ENCODE peak calls at places on chromosomes 16 and 17, in seven cellular contexts. L is K562, Q is suprapubic skin, Y is transverse colon, V is A549, M is stomach, H is ovary. E is an unnamed sample.

GRCh38 chr17:1643293-1643998 is 2.1 kb downstream of the SCARF1 start:
- DNase-seq in L (no peak), Q (no peak), Y (peak), V (peak), M (peak), H (no peak), E (no peak)

GRCh38 chr16:12876778-12877177 is 24.6 kb upstream of the SHISA9 start:
- DNase-seq in L (no peak), Q (no peak), Y (no peak), V (peak), M (no peak), H (no peak), E (no peak)

GRCh38 chr17:49218941-49219913 is 8.7 kb downstream of the ABI3 start:
- DNase-seq in L (peak), Q (no peak), Y (peak), V (no peak), M (peak), H (no peak), E (no peak)

GRCh38 chr16:85398688-85399582 is 214.2 kb upstream of the GSE1 start:
- DNase-seq in L (no peak), Q (no peak), Y (no peak), V (no peak), M (no peak), H (no peak), E (no peak)

GRCh38 chr17:8985054-8985701 is 19.7 kb upstream of the PIK3R5 start:
- DNase-seq in L (no peak), Q (no peak), Y (no peak), V (no peak), M (no peak), H (no peak), E (no peak)

GRCh38 chr17:58329035-58329807 is 626 bp upstream of the TSPOAP1 start:
- DNase-seq in L (peak), Q (no peak), Y (peak), V (no peak), M (peak), H (no peak), E (no peak)

GRCh38 chr17:8837438-8838075 is 29.9 kb downstream of the PIK3R6 start:
- DNase-seq in L (no peak), Q (peak), Y (no peak), V (no peak), M (no peak), H (no peak), E (no peak)

GRCh38 chr17:50459756-50460155 is 8.9 kb downstream of the CHAD start:
- DNase-seq in L (no peak), Q (no peak), Y (no peak), V (no peak), M (no peak), H (no peak), E (no peak)

GRCh38 chr17:55089955-55090573 is 121.5 kb downstream of the STXBP4 start:
- DNase-seq in L (peak), Q (no peak), Y (peak), V (peak), M (no peak), H (no peak), E (no peak)

GRCh38 chr17:38440614-38441397 is 12.5 kb downstream of the ARHGAP23 start:
- DNase-seq in L (no peak), Q (no peak), Y (no peak), V (no peak), M (no peak), H (no peak), E (no peak)

GRCh38 chr17:76556759-76557367 is 17.0 kb downstream of the PRCD start:
- DNase-seq in L (no peak), Q (no peak), Y (peak), V (peak), M (peak), H (no peak), E (no peak)

GRCh38 chr17:56909742-56910508 is 3.9 kb downstream of the TRIM25 start:
- DNase-seq in L (peak), Q (no peak), Y (peak), V (no peak), M (peak), H (no peak), E (no peak)

GRCh38 chr17:82520041-82520910 is 744 bp downstream of the FOXK2 start:
- DNase-seq in L (peak), Q (no peak), Y (no peak), V (no peak), M (no peak), H (peak), E (no peak)

GRCh38 chr16:57277586-57277985 is 6.9 kb downstream of the PLLP start:
- DNase-seq in L (peak), Q (no peak), Y (no peak), V (peak), M (no peak), H (no peak), E (no peak)

GRCh38 chr16:2777231-2777902 is at the start of gene ELOB:
- DNase-seq in L (peak), Q (peak), Y (peak), V (peak), M (peak), H (peak), E (peak)

GRCh38 chr17:72270530-72270929 is 149.7 kb downstream of the SOX9 start:
- DNase-seq in L (no peak), Q (no peak), Y (no peak), V (peak), M (no peak), H (no peak), E (peak)

GRCh38 chr17:40852378-40852777 is 14.6 kb downstream of the KRT12 start:
- DNase-seq in L (no peak), Q (no peak), Y (no peak), V (no peak), M (no peak), H (no peak), E (no peak)

GRCh38 chr17:45121055-45121454 is 11.3 kb downstream of the PLCD3 start:
- DNase-seq in L (no peak), Q (no peak), Y (no peak), V (no peak), M (no peak), H (peak), E (no peak)

GRCh38 chr17:62705781-62706597 is 78.5 kb downstream of the MRC2 start:
- DNase-seq in L (no peak), Q (no peak), Y (no peak), V (no peak), M (no peak), H (peak), E (no peak)

GRCh38 chr17:57548421-57549385 is 196.4 kb downstream of the CCDC182 start:
- DNase-seq in L (no peak), Q (no peak), Y (no peak), V (no peak), M (no peak), H (peak), E (no peak)

GRCh38 chr16:635573-636205 is 416 bp downstream of the METTL26 start:
- DNase-seq in L (no peak), Q (no peak), Y (no peak), V (no peak), M (no peak), H (peak), E (no peak)

GRCh38 chr16:23504076-23504452 is 6.2 kb downstream of the GGA2 start:
- DNase-seq in L (no peak), Q (no peak), Y (no peak), V (no peak), M (no peak), H (no peak), E (no peak)

GRCh38 chr16:1763521-1764511 is 7.5 kb downstream of the NME3 start:
- DNase-seq in L (peak), Q (no peak), Y (no peak), V (peak), M (no peak), H (no peak), E (no peak)

GRCh38 chr16:2691491-2692248 is 9.3 kb downstream of the KCTD5 start:
- DNase-seq in L (no peak), Q (no peak), Y (no peak), V (no peak), M (peak), H (peak), E (no peak)

GRCh38 chr17:42989726-42990652 is 8.2 kb upstream of the RPL27 start:
- DNase-seq in L (no peak), Q (no peak), Y (no peak), V (peak), M (no peak), H (no peak), E (no peak)

DNA sequence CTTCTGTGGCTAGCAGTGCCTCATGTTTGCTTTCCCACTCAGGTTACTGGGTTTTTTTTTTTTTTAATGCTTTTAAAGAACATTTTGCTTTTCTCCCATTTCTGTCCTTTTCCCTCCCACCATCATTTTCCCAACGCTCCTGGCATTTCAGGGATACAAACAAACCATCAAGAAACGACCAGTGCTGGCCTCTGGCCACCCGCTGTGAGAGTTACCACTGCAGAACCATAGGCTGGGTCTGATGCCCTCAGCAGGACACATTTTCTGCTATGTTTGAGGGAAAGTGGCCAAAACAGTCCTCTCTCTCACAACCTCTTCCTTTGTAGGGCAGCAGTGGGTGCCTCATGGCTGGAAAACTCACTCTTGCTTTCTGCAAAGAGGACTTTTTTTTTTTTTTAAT is 159.0 kb upstream of the MPHOSPH6 start:
- DNase-seq in L (no peak), Q (no peak), Y (no peak), V (no peak), M (no peak), H (no peak), E (no peak)
- TF ChIP-seq EP300 in L (no peak), Q (no peak), Y (no peak), V (no peak), M (no peak), H (no peak), E (no peak)

DNA sequence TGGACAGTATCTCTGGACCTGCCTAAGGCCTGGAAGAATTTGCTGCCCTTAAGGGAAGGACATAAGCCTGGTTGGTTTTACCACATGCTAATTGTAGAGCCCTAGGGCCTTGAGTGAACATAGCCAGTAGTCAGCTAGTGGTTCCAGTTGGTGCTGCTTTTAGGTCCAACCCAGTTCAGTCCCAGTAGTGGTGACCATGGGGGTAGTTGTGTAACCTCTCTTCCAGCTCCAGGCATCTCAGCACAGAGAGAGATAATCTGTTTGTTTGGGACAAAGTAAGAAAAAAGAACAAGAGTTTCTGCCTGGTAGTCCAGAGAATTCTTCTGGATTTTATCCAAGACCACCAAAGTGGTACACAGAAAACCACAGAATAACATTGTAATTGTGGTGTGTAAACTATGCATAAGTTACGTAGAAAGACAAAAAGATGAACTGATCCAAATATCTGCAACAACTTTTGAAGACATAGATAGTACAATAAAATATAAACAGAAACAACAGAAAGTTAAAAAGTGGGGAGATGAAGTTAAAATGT is 5.2 kb upstream of the CCL13 start:
- DNase-seq in L (no peak), Q (no peak), Y (no peak), V (no peak), M (no peak), H (no peak), E (no peak)
- TF ChIP-seq EP300 in L (no peak), Q (no peak), Y (no peak), V (no peak), M (no peak), H (no peak), E (no peak)

DNA sequence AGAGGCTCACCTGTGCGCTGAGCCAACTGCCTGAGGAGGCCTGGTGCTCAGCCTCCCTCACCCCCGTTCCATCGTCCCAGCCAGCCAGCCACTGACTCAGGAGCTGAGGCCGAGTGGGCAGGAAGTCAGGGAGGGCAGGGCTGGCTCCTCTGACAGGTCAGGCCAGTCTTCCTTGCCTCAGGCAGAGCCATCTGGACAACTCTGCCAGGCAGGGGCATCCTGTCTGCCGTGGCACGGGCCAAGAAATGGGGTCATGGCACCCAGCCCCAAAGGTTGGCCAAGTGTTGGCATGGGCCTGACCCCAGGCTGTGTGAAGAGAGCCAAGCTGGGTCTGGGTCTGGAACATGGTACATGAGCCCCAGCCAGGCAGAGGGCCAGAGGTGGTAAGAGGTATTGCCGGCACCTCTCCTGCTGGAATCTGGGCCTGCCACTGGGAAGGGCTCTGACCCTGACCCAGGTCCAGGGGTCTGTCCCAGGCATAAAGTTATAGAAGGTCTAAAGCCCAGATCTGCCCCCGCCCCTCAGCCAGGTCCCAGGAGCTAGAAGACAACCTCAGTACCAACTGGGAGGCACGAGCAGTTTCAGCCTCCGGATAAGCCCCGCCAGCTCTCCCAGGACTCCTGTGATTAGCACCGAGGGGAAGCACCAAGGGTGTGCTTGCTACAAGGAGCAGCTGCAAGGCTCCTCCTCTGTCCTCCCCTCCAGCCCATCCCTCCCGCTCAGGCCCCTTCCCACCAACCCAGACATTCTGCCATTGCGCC is 2.5 kb upstream of the VASN start:
- DNase-seq in L (no peak), Q (no peak), Y (no peak), V (no peak), M (no peak), H (peak), E (no peak)
- TF ChIP-seq EP300 in L (no peak), Q (no peak), Y (no peak), V (no peak), M (no peak), H (no peak), E (no peak)

GRCh38 chr16:10362077-10362863 is 23.6 kb upstream of the ATF7IP2 start:
- DNase-seq in L (peak), Q (no peak), Y (no peak), V (no peak), M (no peak), H (no peak), E (no peak)
- TF ChIP-seq EP300 in L (peak), Q (no peak), Y (no peak), V (no peak), M (no peak), H (no peak), E (no peak)

DNA sequence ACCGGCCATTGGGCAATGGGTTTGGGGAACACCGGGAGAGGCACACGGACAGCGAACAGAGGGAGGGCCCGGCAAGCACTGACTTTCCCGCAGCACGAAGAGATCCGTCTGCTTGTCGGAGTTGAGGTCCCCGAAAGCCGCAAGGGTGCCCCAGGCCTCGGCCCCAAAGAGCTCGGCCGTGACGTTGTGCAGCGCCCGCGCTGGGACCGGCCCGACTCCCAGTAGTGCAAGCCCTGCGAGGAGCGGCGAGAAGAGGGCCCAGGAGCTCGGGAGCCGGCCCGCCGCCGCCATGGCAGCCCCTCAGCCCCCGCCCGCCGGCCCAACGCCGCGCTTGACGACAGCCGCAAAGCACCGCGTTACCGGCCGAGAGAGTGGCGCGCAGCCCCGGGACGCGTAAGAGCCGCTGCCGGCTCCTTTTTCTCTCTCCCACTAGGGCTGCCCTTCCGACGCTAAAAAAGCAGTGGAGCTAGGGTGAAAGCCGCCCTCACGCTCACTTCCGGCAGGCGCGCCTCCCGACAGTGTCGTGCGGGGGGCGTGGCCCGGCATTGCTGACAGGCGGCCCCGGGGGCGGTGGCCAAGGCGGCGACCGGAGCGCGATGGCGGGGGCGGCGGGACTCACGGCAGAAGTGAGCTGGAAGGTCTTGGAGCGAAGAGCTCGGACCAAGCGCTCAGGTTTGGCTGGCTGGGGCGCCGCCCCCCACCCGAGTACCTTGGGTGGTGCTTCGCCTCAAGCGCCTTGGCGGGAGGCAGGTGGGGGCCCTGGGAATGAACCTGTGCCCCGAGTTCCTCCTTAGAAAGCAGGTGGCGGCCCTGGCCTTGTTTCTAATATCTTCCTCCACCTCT is at the start of the genes ITFG1 and PHKB:
- DNase-seq in L (peak), Q (peak), Y (peak), V (peak), M (peak), H (peak), E (peak)
- TF ChIP-seq EP300 in L (peak), Q (no peak), Y (no peak), V (no peak), M (no peak), H (no peak), E (peak)

GRCh38 chr17:47839071-47839470 is 2.0 kb downstream of the SCRN2 start:
- DNase-seq in L (no peak), Q (no peak), Y (no peak), V (no peak), M (no peak), H (no peak), E (no peak)

GRCh38 chr17:47838636-47839035 is 2.4 kb downstream of the SCRN2 start:
- DNase-seq in L (no peak), Q (no peak), Y (peak), V (no peak), M (no peak), H (no peak), E (no peak)

GRCh38 chr17:47841488-47842308 is 625 bp upstream of the SCRN2 start:
- DNase-seq in L (no peak), Q (no peak), Y (no peak), V (no peak), M (no peak), H (no peak), E (no peak)

GRCh38 chr17:47839899-47840741 is 953 bp downstream of the SCRN2 start:
- DNase-seq in L (no peak), Q (no peak), Y (no peak), V (no peak), M (no peak), H (no peak), E (no peak)

GRCh38 chr17:47840742-47841487 is at the start of gene SCRN2:
- DNase-seq in L (peak), Q (peak), Y (peak), V (peak), M (peak), H (peak), E (peak)
- TF ChIP-seq EP300 in L (no peak), Q (no peak), Y (no peak), V (no peak), M (no peak), H (no peak), E (no peak)

DNA sequence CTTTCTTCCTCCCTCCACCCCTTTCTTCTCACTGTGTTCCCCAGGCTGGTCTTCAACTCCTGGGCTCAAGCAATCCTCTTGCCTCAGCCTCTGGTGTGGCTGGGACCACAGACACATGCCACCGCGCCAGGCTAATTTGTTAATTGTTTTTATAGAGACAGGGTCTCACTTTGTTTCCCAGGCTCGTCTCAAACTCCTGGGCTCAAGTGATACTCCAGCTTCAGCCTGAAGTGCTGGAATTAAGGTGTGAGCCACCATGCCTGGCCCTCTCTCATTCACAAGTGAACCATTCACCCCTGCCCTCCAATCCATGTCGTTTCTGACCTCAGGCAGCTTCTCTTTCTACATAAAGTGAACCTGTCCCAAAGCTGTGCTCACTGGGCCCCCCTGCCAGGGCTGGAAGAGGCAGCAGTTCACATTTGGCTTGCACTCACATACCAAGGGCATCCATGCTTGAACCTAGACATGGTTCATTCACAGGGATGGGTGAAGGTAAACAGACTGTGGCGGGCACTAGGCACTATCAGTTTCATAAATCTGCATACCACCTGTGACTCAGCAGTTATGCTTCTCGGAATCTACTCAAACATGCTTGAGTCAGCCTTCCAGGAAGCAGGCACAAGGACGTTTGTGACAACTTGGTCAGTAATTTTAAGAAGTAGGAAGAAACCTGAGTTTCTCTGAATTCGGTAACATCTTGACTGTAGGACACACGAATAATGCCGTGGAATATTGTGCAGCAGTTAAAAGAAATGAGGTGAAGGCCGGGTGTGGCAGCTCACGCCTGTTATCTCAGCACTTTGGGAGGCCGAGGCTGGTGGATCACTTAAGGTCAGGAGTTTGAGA is 6.0 kb upstream of the RNF213 start:
- DNase-seq in L (peak), Q (no peak), Y (peak), V (peak), M (peak), H (no peak), E (no peak)
- TF ChIP-seq EP300 in L (peak), Q (peak), Y (peak), V (peak), M (peak), H (no peak), E (peak)

GRCh38 chr16:10965440-10966039 is 21.2 kb downstream of the CLEC16A start:
- DNase-seq in L (no peak), Q (no peak), Y (no peak), V (no peak), M (no peak), H (no peak), E (no peak)
- TF ChIP-seq EP300 in L (no peak), Q (no peak), Y (no peak), V (no peak), M (no peak), H (no peak), E (no peak)

E was measured in tibial nerve.